ENCODE peak calls at places on chromosomes 3 and 15, in five cellular contexts. H, Z, P, Y and K are unnamed samples.

GRCh38 chr15:57376695-57377477 is 581 bp downstream of the CGNL1 start:
- DNase-seq in P (peak), Z (no peak), H (peak), Y (peak), K (no peak)

GRCh38 chr3:58688563-58688962 is 22.0 kb upstream of the FAM3D start:
- DNase-seq in Z (no peak), H (no peak), Y (no peak), P (no peak), K (no peak)

GRCh38 chr3:59880717-59881116 is 830.9 kb upstream of the CFAP20DC start:
- DNase-seq in Z (no peak), P (no peak), Y (no peak), H (no peak), K (no peak)

GRCh38 chr15:46682969-46683791 is 1034.1 kb upstream of the SEMA6D start:
- DNase-seq in Z (no peak), H (no peak), P (no peak), Y (no peak), K (no peak)

GRCh38 chr15:90407871-90408317 is 19.9 kb downstream of the IQGAP1 start:
- DNase-seq in P (no peak), Y (peak), H (no peak), Z (no peak), K (no peak)

GRCh38 chr3:97932387-97932801 is 39.8 kb downstream of the RIOX2 start:
- DNase-seq in Y (no peak), H (no peak), P (no peak), Z (no peak), K (no peak)

GRCh38 chr15:42608110-42608531 is 32.7 kb downstream of the STARD9 start:
- DNase-seq in P (no peak), Y (no peak), H (no peak), Z (no peak), K (no peak)

GRCh38 chr3:8505621-8506020 is 4.0 kb downstream of the LMCD1 start:
- DNase-seq in P (no peak), Z (no peak), H (no peak), Y (no peak), K (no peak)

DNA sequence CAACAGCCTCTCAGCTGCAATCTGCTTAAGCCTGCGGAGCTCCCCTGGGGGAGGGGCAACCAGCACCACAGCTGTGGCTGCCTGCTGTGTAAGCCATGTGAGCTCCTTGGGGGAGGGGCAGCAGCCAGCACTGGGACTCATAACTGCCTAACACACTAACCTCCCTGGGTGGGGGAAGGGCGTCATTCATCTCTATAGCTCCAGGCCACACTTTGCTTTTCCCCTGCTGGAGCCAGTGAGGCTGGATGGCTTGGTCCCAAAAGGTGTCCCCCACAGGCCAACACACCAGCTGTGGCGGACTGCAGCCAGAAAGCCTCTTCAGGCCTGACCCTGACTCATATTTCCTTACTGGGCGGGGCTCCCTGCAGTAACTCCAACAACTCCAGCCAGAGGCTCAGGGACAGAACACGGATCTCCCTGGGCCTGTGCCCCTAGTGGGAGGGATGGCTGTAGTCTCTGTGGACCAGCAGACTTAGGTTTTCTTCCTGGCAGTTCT is 129.8 kb downstream of the PPM1L start:
- DNase-seq in Z (peak), H (peak), P (peak), Y (peak), K (no peak)
- TF ChIP-seq CTCF in Z (no peak), H (no peak), P (no peak), Y (no peak), K (no peak)

DNA sequence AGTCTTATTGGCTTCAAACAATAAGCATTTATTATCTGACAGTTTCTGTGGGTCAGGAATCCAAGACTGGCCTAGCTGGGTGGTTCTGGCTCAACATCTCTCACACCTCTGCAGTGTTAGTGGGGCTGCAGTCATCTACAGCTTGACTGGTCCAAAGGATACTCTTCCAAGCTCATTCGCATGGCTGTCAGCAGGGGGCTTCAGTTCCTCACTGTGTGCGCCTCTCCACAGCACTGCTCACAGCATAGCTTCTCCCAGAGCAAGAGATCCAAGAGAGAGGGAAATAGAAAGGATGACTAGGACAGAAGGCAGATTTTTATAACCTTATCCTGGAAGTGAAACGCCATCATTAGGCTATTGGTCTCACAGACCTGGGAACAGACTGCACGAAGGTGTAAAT is 64.2 kb downstream of the MAGI1 start:
- DNase-seq in Z (no peak), P (no peak), H (no peak), Y (no peak), K (no peak)
- TF ChIP-seq CTCF in Z (peak), P (no peak), H (no peak), Y (no peak), K (no peak)

GRCh38 chr3:3998140-3998977 is 199.1 kb downstream of the LRRN1 start:
- DNase-seq in H (no peak), Z (no peak), Y (no peak), P (no peak), K (no peak)
- TF ChIP-seq CTCF in H (peak), Z (peak), Y (no peak), P (no peak), K (peak)

GRCh38 chr3:134093906-134094305 is 64.2 kb upstream of the SLCO2A1 start:
- DNase-seq in Y (peak), H (no peak), P (no peak), Z (no peak), K (no peak)
- TF ChIP-seq CTCF in Y (no peak), H (no peak), P (no peak), Z (no peak), K (no peak)

GRCh38 chr3:69488026-69488425 is 102.1 kb upstream of the FRMD4B start:
- DNase-seq in Z (no peak), Y (no peak), P (no peak), H (no peak), K (no peak)

GRCh38 chr3:69490971-69491370 is 105.1 kb upstream of the FRMD4B start:
- DNase-seq in Y (no peak), P (no peak), Z (no peak), H (no peak), K (no peak)

GRCh38 chr3:69484507-69485393 is 98.9 kb upstream of the FRMD4B start:
- DNase-seq in Y (no peak), P (no peak), H (no peak), Z (no peak), K (no peak)

DNA sequence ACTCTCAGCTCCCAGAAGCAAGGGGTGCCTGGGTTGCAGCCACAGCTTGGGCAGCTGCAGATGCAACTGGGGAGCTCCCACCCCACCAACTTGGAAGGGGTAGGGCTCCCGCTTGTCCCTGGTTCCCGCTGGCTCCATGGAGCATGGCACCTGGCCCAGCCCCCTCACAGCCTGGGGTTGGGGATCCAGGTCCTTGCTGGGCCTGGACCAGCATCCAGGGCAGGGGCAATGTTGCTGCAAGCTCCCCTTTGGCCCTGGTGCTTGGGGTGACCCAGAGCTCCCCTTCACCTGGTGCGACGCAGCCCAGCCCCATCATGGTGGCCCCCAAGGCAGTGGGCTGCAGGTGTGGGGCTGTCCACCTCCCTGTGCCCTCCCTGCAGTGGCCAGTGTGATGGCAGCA is 99.6 kb upstream of the FRMD4B start:
- DNase-seq in P (no peak), H (no peak), Y (no peak), Z (no peak), K (no peak)
- TF ChIP-seq CTCF in P (no peak), H (no peak), Y (no peak), Z (no peak), K (no peak)